ENCODE peak calls at places on chromosomes 7 and 10, in eight cellular contexts. One of them, this sample, is unnamed.

GRCh38 chr7:107860981-107861652 is 29.9 kb upstream of the DLD start:
- DNase-seq in activated CD8-positive, alpha-beta memory T cell treated with anti-CD3 and anti-CD28 coated beads for 48 hours: no peak
- DNase-seq in GM12891: no peak
- DNase-seq in activated CD4-positive, alpha-beta T cell treated with anti-CD3 and anti-CD28 coated beads, Interleukin-2, amount 50 U/mL, for 24 hours: no peak
- DNase-seq in Peyer's patch: no peak
- DNase-seq in CD8-positive, alpha-beta T cell: no peak
- DNase-seq in colonic mucosa: peak; percentile 51
- DNase-seq in prostate gland: no peak
- DNase-seq in this sample: no peak

GRCh38 chr7:106218546-106218945 is 66.2 kb downstream of the NAMPT start:
- DNase-seq in prostate gland: no peak
- DNase-seq in GM12891: no peak
- DNase-seq in activated CD8-positive, alpha-beta memory T cell treated with anti-CD3 and anti-CD28 coated beads for 48 hours: no peak
- DNase-seq in activated CD4-positive, alpha-beta T cell treated with anti-CD3 and anti-CD28 coated beads, Interleukin-2, amount 50 U/mL, for 24 hours: no peak
- DNase-seq in Peyer's patch: no peak
- DNase-seq in CD8-positive, alpha-beta T cell: no peak
- DNase-seq in colonic mucosa: no peak
- DNase-seq in this sample: no peak

GRCh38 chr10:60974463-60975149 is 30.6 kb upstream of the RHOBTB1 start:
- DNase-seq in colonic mucosa: no peak
- DNase-seq in Peyer's patch: no peak
- DNase-seq in activated CD8-positive, alpha-beta memory T cell treated with anti-CD3 and anti-CD28 coated beads for 48 hours: no peak
- DNase-seq in CD8-positive, alpha-beta T cell: no peak
- DNase-seq in GM12891: no peak
- DNase-seq in activated CD4-positive, alpha-beta T cell treated with anti-CD3 and anti-CD28 coated beads, Interleukin-2, amount 50 U/mL, for 24 hours: no peak
- DNase-seq in prostate gland: no peak
- DNase-seq in this sample: no peak

GRCh38 chr10:101070098-101070497 is 8.3 kb downstream of the KAZALD1 start:
- DNase-seq in prostate gland: no peak
- DNase-seq in Peyer's patch: no peak
- DNase-seq in GM12891: no peak
- DNase-seq in CD8-positive, alpha-beta T cell: no peak
- DNase-seq in activated CD8-positive, alpha-beta memory T cell treated with anti-CD3 and anti-CD28 coated beads for 48 hours: no peak
- DNase-seq in activated CD4-positive, alpha-beta T cell treated with anti-CD3 and anti-CD28 coated beads, Interleukin-2, amount 50 U/mL, for 24 hours: no peak
- DNase-seq in colonic mucosa: peak; percentile 54
- DNase-seq in this sample: no peak

GRCh38 chr10:77771450-77771849 is 133.8 kb upstream of the KCNMA1 start:
- DNase-seq in CD8-positive, alpha-beta T cell: no peak
- DNase-seq in GM12891: no peak
- DNase-seq in colonic mucosa: no peak
- DNase-seq in prostate gland: no peak
- DNase-seq in activated CD8-positive, alpha-beta memory T cell treated with anti-CD3 and anti-CD28 coated beads for 48 hours: no peak
- DNase-seq in activated CD4-positive, alpha-beta T cell treated with anti-CD3 and anti-CD28 coated beads, Interleukin-2, amount 50 U/mL, for 24 hours: no peak
- DNase-seq in Peyer's patch: no peak
- DNase-seq in this sample: no peak

GRCh38 chr10:78196964-78197363 is 163.3 kb downstream of the RPS24 start:
- DNase-seq in prostate gland: no peak
- DNase-seq in activated CD4-positive, alpha-beta T cell treated with anti-CD3 and anti-CD28 coated beads, Interleukin-2, amount 50 U/mL, for 24 hours: no peak
- DNase-seq in activated CD8-positive, alpha-beta memory T cell treated with anti-CD3 and anti-CD28 coated beads for 48 hours: no peak
- DNase-seq in GM12891: no peak
- DNase-seq in Peyer's patch: no peak
- DNase-seq in CD8-positive, alpha-beta T cell: no peak
- DNase-seq in colonic mucosa: no peak
- DNase-seq in this sample: no peak

GRCh38 chr10:112229096-112229495 is 45.5 kb upstream of the GPAM start:
- DNase-seq in GM12891: no peak
- DNase-seq in activated CD8-positive, alpha-beta memory T cell treated with anti-CD3 and anti-CD28 coated beads for 48 hours: no peak
- DNase-seq in CD8-positive, alpha-beta T cell: no peak
- DNase-seq in colonic mucosa: no peak
- DNase-seq in activated CD4-positive, alpha-beta T cell treated with anti-CD3 and anti-CD28 coated beads, Interleukin-2, amount 50 U/mL, for 24 hours: no peak
- DNase-seq in Peyer's patch: no peak
- DNase-seq in prostate gland: no peak
- DNase-seq in this sample: no peak

GRCh38 chr7:150874401-150875198 is 22.3 kb downstream of the AOC1 start:
- DNase-seq in colonic mucosa: no peak
- DNase-seq in activated CD8-positive, alpha-beta memory T cell treated with anti-CD3 and anti-CD28 coated beads for 48 hours: no peak
- DNase-seq in Peyer's patch: no peak
- DNase-seq in CD8-positive, alpha-beta T cell: no peak
- DNase-seq in activated CD4-positive, alpha-beta T cell treated with anti-CD3 and anti-CD28 coated beads, Interleukin-2, amount 50 U/mL, for 24 hours: no peak
- DNase-seq in prostate gland: no peak
- DNase-seq in GM12891: no peak
- DNase-seq in this sample: no peak

GRCh38 chr10:132395704-132396494 is 1.1 kb upstream of the PWWP2B start:
- DNase-seq in Peyer's patch: peak; percentile 48
- DNase-seq in prostate gland: no peak
- DNase-seq in colonic mucosa: peak; percentile 83
- DNase-seq in activated CD4-positive, alpha-beta T cell treated with anti-CD3 and anti-CD28 coated beads, Interleukin-2, amount 50 U/mL, for 24 hours: no peak
- DNase-seq in activated CD8-positive, alpha-beta memory T cell treated with anti-CD3 and anti-CD28 coated beads for 48 hours: no peak
- DNase-seq in CD8-positive, alpha-beta T cell: peak; percentile 28
- DNase-seq in GM12891: no peak
- DNase-seq in this sample: no peak

GRCh38 chr10:26198119-26198518 is 18.5 kb upstream of the GAD2 start:
- DNase-seq in CD8-positive, alpha-beta T cell: no peak
- DNase-seq in colonic mucosa: no peak
- DNase-seq in Peyer's patch: no peak
- DNase-seq in prostate gland: no peak
- DNase-seq in activated CD4-positive, alpha-beta T cell treated with anti-CD3 and anti-CD28 coated beads, Interleukin-2, amount 50 U/mL, for 24 hours: no peak
- DNase-seq in GM12891: no peak
- DNase-seq in activated CD8-positive, alpha-beta memory T cell treated with anti-CD3 and anti-CD28 coated beads for 48 hours: no peak
- DNase-seq in this sample: no peak

GRCh38 chr10:119817991-119818888 is 54.4 kb downstream of the MCMBP start:
- DNase-seq in CD8-positive, alpha-beta T cell: no peak
- DNase-seq in Peyer's patch: no peak
- DNase-seq in colonic mucosa: peak; percentile 27
- DNase-seq in GM12891: no peak
- DNase-seq in activated CD4-positive, alpha-beta T cell treated with anti-CD3 and anti-CD28 coated beads, Interleukin-2, amount 50 U/mL, for 24 hours: no peak
- DNase-seq in prostate gland: peak; percentile 36
- DNase-seq in activated CD8-positive, alpha-beta memory T cell treated with anti-CD3 and anti-CD28 coated beads for 48 hours: no peak
- DNase-seq in this sample: no peak

GRCh38 chr7:1567893-1568292 is 1.9 kb downstream of the PSMG3 start:
- DNase-seq in Peyer's patch: no peak
- DNase-seq in activated CD4-positive, alpha-beta T cell treated with anti-CD3 and anti-CD28 coated beads, Interleukin-2, amount 50 U/mL, for 24 hours: no peak
- DNase-seq in CD8-positive, alpha-beta T cell: no peak
- DNase-seq in GM12891: no peak
- DNase-seq in prostate gland: no peak
- DNase-seq in activated CD8-positive, alpha-beta memory T cell treated with anti-CD3 and anti-CD28 coated beads for 48 hours: no peak
- DNase-seq in colonic mucosa: no peak
- DNase-seq in this sample: no peak